ENCODE peak calls at places on chromosomes 11 and 22, in seven cellular contexts. U, R, W, H, P, V and X are unnamed samples.

GRCh38 chr11:10809373-10810199 is 860 bp upstream of the EIF4G2 start:
- DNase-seq in U (peak), H (no peak), V (peak), P (peak), R (peak), W (peak), X (peak)

GRCh38 chr11:130897262-130898182 is 18.8 kb downstream of the SNX19 start:
- DNase-seq in W (no peak), V (peak), H (peak), P (peak), U (peak), R (peak), X (peak)

GRCh38 chr22:31346733-31347250 is 646 bp upstream of the PATZ1 start:
- DNase-seq in P (peak), W (peak), V (peak), R (no peak), U (peak), H (no peak), X (no peak)

GRCh38 chr11:62614275-62614674 is 1.2 kb downstream of the ROM1 start:
- DNase-seq in W (no peak), R (no peak), U (peak), P (peak), V (no peak), H (no peak), X (no peak)

GRCh38 chr22:18906896-18907295 is 776 bp downstream of the DGCR6 start:
- DNase-seq in U (no peak), H (no peak), V (no peak), R (no peak), P (no peak), W (no peak), X (no peak)

GRCh38 chr11:86115542-86116385 is 46.9 kb upstream of the PICALM start:
- DNase-seq in P (no peak), V (peak), U (peak), W (no peak), R (no peak), H (no peak), X (no peak)

GRCh38 chr11:104897891-104898684 is at the start of gene CASP12:
- DNase-seq in V (peak), U (no peak), P (no peak), H (no peak), R (no peak), W (no peak), X (no peak)

GRCh38 chr22:44309137-44309536 is 3.6 kb downstream of the SHISAL1 start:
- DNase-seq in W (no peak), P (peak), H (no peak), V (peak), R (peak), U (peak), X (peak)

GRCh38 chr11:46122955-46123354 is 1.7 kb upstream of the PHF21A start:
- DNase-seq in W (no peak), U (peak), H (no peak), V (peak), R (no peak), P (no peak), X (no peak)

GRCh38 chr11:40129276-40129675 is 1330.2 kb downstream of the LRRC4C start:
- DNase-seq in H (no peak), W (no peak), U (no peak), R (no peak), V (no peak), P (no peak), X (no peak)
- TF ChIP-seq CTCF in H (no peak), W (peak), U (no peak), R (no peak), V (no peak), P (no peak), X (no peak)

GRCh38 chr11:60782393-60783140 is 2.6 kb upstream of the MS4A10 start:
- DNase-seq in V (no peak), R (no peak), P (no peak), U (no peak), W (no peak), H (no peak), X (no peak)
- TF ChIP-seq CTCF in V (no peak), R (no peak), P (no peak), U (no peak), W (no peak), H (no peak), X (no peak)

GRCh38 chr11:8070417-8071101 is 10.5 kb upstream of the TUB start:
- DNase-seq in V (peak), H (peak), R (no peak), W (no peak), P (peak), U (peak), X (no peak)
- TF ChIP-seq CTCF in V (peak), H (no peak), R (peak), W (peak), P (peak), U (peak), X (peak)

GRCh38 chr11:32615422-32615821 is 31.8 kb downstream of the EIF3M start:
- DNase-seq in U (no peak), V (peak), P (no peak), H (no peak), W (no peak), R (no peak), X (no peak)
- TF ChIP-seq CTCF in U (peak), V (peak), P (no peak), H (no peak), W (peak), R (no peak), X (no peak)

GRCh38 chr22:17164392-17165024 is 5.4 kb upstream of the HDHD5 start:
- DNase-seq in H (no peak), P (no peak), W (peak), R (no peak), U (no peak), V (no peak), X (no peak)
- TF ChIP-seq CTCF in H (no peak), P (peak), W (peak), R (peak), U (no peak), V (peak), X (no peak)

GRCh38 chr11:72752088-72752914 is at the start of gene ARAP1:
- DNase-seq in W (peak), R (no peak), H (peak), V (peak), U (peak), P (peak), X (no peak)
- TF ChIP-seq CTCF in W (no peak), R (no peak), H (no peak), V (peak), U (no peak), P (no peak), X (no peak)

GRCh38 chr11:66281776-66282467 is 3.9 kb downstream of the CNIH2 start:
- DNase-seq in U (no peak), V (no peak), R (no peak), W (no peak), P (no peak), H (no peak), X (no peak)

GRCh38 chr11:66278396-66279091 is 569 bp downstream of the CNIH2 start:
- DNase-seq in U (no peak), V (no peak), W (no peak), R (no peak), P (no peak), H (no peak), X (no peak)

GRCh38 chr11:66281001-66281400 is 3.0 kb downstream of the CNIH2 start:
- DNase-seq in P (no peak), V (no peak), U (no peak), W (no peak), H (no peak), R (no peak), X (no peak)

GRCh38 chr11:66279092-66279797 is 1.3 kb downstream of the CNIH2 start:
- DNase-seq in V (no peak), P (no peak), W (no peak), U (no peak), H (no peak), R (no peak), X (no peak)

GRCh38 chr11:66280428-66280827 is 2.5 kb downstream of the CNIH2 start:
- DNase-seq in V (no peak), H (no peak), U (no peak), W (no peak), P (no peak), R (no peak), X (no peak)
- TF ChIP-seq CTCF in V (no peak), H (no peak), U (no peak), W (no peak), P (no peak), R (no peak), X (no peak)

DNA sequence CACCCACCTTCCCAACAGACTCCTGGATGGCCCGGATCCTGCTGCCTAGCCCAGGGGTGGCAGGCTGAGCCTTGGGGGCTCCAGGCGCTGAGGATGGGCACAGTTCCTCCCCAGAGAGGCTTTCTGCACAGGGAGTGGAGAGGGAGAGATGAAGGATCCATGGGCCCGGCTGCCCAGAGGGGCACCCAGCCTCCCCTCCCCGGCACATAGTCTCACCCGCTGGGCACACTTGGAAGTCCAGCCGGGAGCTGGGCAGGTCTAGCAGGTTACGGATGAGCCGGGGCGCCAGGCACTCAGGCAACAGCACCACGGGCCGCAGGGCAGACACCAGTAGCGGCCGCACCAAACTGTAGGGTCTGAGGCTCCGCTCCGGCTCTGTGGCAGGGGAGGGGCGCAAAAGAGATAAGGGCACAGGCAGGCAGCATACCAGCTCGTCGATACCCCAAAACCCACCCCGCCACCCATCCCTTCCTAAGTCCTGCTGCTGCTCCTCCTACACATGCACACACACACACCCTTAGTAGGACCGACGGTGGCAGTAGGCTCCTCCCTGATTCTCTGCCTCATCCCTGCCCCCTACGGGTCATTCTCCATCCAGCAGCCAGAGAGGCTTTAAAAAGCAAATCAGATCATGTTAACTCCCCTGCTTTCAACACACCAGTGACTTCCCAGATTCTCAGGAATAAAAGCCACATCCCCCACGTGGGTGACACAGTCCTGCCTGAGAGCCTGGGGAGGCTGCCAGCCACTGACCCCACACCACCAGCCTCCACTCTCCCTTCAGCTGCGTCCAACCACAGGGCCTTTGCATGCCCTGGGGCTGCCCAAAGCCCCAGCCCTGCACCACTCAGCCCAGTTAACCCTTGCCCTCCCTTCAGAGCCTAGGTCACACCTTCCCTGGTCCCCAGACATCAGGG is 6.5 kb upstream of the MFNG start:
- DNase-seq in U (peak), P (peak), R (peak), V (peak), H (no peak), W (peak), X (peak)
- TF ChIP-seq CTCF in U (peak), P (peak), R (peak), V (peak), H (no peak), W (peak), X (peak)

DNA sequence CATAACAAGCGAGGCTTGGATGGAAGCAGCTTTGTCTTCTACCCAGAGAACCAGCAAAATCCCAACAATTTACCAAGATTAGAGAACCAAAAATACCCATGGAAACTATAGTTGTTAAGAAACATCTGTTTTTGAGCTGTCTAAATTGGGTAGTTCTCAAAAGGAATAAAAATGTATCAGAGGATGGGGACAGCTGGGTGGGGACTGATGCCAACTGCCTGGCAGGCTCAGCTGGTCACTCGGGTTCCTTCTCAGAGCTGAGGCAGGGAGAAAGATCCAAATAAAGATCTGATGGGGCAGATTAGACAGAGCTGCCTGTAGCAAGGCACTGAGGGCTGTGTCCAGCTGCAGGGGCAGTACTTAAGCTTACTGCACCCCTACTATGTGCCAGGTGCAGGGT is 85.9 kb upstream of the GRK3 start:
- DNase-seq in W (no peak), V (no peak), R (no peak), P (no peak), H (no peak), U (no peak), X (no peak)
- TF ChIP-seq CTCF in W (no peak), V (no peak), R (no peak), P (no peak), H (no peak), U (no peak), X (no peak)